ENCODE peak calls at places on chromosome 19, in eight cellular contexts. H is adrenal gland, C is stomach, O is A549, Y is HCT116, U is uterus, V is prostate gland, J is breast epithelium. A is an unnamed sample.

GRCh38 chr19:17847538-17848366 is at the start of gene JAK3:
- DNase-seq in H (peak), C (peak), O (no peak), Y (no peak), U (no peak), V (no peak), J (no peak), A (peak)

GRCh38 chr19:50626011-50626410 is 13.7 kb downstream of the SYT3 start:
- DNase-seq in H (no peak), C (no peak), O (no peak), Y (no peak), U (no peak), V (no peak), J (no peak), A (no peak)

GRCh38 chr19:44717603-44718002 is 18.7 kb downstream of the CEACAM16 start:
- DNase-seq in H (no peak), C (no peak), O (no peak), Y (no peak), U (no peak), V (no peak), J (no peak), A (no peak)

GRCh38 chr19:45924891-45925447 is 10.4 kb upstream of the NANOS2 start:
- DNase-seq in H (no peak), C (no peak), O (no peak), Y (peak), U (no peak), V (no peak), J (no peak), A (no peak)

GRCh38 chr19:40596608-40597328 is 4.4 kb upstream of the LTBP4 start:
- DNase-seq in H (peak), C (peak), O (peak), Y (peak), U (peak), V (no peak), J (no peak), A (peak)

GRCh38 chr19:7852851-7853759 is 21.1 kb downstream of the PRR36 start:
- DNase-seq in H (peak), C (peak), O (peak), Y (peak), U (peak), V (peak), J (peak), A (peak)

GRCh38 chr19:4555657-4556561 is 3.6 kb downstream of the SEMA6B start:
- DNase-seq in H (no peak), C (no peak), O (peak), Y (peak), U (no peak), V (no peak), J (no peak), A (no peak)

GRCh38 chr19:15124572-15125231 is 17.5 kb downstream of the SYDE1 start:
- DNase-seq in H (no peak), C (peak), O (no peak), Y (no peak), U (no peak), V (peak), J (no peak), A (no peak)

GRCh38 chr19:48329167-48329891 is 4.0 kb downstream of the EMP3 start:
- DNase-seq in H (peak), C (no peak), O (no peak), Y (no peak), U (peak), V (no peak), J (no peak), A (no peak)

GRCh38 chr19:53467503-53468262 is at the start of gene ZNF813:
- DNase-seq in H (peak), C (peak), O (peak), Y (no peak), U (peak), V (peak), J (peak), A (peak)

GRCh38 chr19:8145969-8146368 is 3.4 kb downstream of the FBN3 start:
- DNase-seq in H (no peak), C (no peak), O (no peak), Y (no peak), U (no peak), V (no peak), J (no peak), A (no peak)

GRCh38 chr19:10699650-10700335 is 1.4 kb upstream of the QTRT1 start:
- DNase-seq in H (peak), C (peak), O (peak), Y (peak), U (no peak), V (peak), J (no peak), A (no peak)

GRCh38 chr19:45985321-45985720 is 9.9 kb upstream of the CCDC61 start:
- DNase-seq in H (no peak), C (no peak), O (no peak), Y (no peak), U (no peak), V (no peak), J (no peak), A (no peak)

GRCh38 chr19:47790398-47790814 is 11.9 kb downstream of the SELENOW start:
- DNase-seq in H (peak), C (peak), O (peak), Y (peak), U (peak), V (peak), J (peak), A (peak)

GRCh38 chr19:55252760-55253159 is 6.1 kb downstream of the PPP6R1 start:
- DNase-seq in H (no peak), C (no peak), O (no peak), Y (no peak), U (no peak), V (no peak), J (no peak), A (no peak)

GRCh38 chr19:55255618-55256423 is 3.0 kb downstream of the PPP6R1 start:
- DNase-seq in H (peak), C (peak), O (peak), Y (no peak), U (no peak), V (no peak), J (no peak), A (no peak)

GRCh38 chr19:55253264-55253663 is 5.6 kb downstream of the PPP6R1 start:
- DNase-seq in H (no peak), C (no peak), O (no peak), Y (no peak), U (no peak), V (no peak), J (no peak), A (no peak)

GRCh38 chr19:55253842-55254624 is 4.8 kb downstream of the PPP6R1 start:
- DNase-seq in H (peak), C (peak), O (no peak), Y (no peak), U (no peak), V (no peak), J (no peak), A (no peak)

GRCh38 chr19:55254625-55254977 is 4.2 kb downstream of the PPP6R1 start:
- DNase-seq in H (no peak), C (no peak), O (no peak), Y (no peak), U (no peak), V (no peak), J (no peak), A (no peak)
- H3K4me3 ChIP-seq in H (no peak), C (peak), O (no peak), Y (no peak), U (no peak), V (no peak), J (peak), A (peak)

GRCh38 chr19:43675906-43676305 is 5.9 kb upstream of the PLAUR start:
- DNase-seq in H (no peak), C (no peak), O (no peak), Y (no peak), U (no peak), V (no peak), J (no peak), A (no peak)

GRCh38 chr19:43675269-43675879 is 5.4 kb upstream of the PLAUR start:
- DNase-seq in H (no peak), C (peak), O (peak), Y (peak), U (no peak), V (peak), J (peak), A (no peak)

GRCh38 chr19:43673702-43674629 is 4.0 kb upstream of the PLAUR start:
- DNase-seq in H (peak), C (no peak), O (no peak), Y (no peak), U (no peak), V (no peak), J (no peak), A (no peak)

GRCh38 chr19:43672061-43672679 is 2.2 kb upstream of the PLAUR start:
- DNase-seq in H (no peak), C (no peak), O (no peak), Y (no peak), U (no peak), V (no peak), J (no peak), A (no peak)

DNA sequence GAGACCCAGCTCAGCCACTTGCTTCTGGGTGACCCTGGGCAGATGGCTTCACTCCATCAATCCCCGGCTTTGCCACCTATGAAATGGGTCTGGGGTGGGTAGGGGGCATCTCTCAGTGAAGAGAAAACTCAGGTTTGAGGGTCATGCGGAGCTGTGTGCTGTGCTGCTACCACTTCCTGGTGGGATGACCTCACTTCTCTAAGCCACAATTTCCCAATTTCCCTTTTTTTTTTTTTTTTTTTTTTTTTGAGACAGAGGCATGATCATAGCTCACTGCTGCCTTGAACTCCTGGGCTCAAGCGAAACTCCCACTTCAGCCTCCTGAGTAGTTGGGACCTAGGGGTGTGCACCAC is 4.6 kb upstream of the PLAUR start:
- DNase-seq in H (no peak), C (no peak), O (no peak), Y (no peak), U (no peak), V (no peak), J (no peak), A (no peak)
- H3K27ac ChIP-seq in H (peak), C (peak), O (peak), Y (peak), U (no peak), V (no peak), J (peak), A (no peak)

DNA sequence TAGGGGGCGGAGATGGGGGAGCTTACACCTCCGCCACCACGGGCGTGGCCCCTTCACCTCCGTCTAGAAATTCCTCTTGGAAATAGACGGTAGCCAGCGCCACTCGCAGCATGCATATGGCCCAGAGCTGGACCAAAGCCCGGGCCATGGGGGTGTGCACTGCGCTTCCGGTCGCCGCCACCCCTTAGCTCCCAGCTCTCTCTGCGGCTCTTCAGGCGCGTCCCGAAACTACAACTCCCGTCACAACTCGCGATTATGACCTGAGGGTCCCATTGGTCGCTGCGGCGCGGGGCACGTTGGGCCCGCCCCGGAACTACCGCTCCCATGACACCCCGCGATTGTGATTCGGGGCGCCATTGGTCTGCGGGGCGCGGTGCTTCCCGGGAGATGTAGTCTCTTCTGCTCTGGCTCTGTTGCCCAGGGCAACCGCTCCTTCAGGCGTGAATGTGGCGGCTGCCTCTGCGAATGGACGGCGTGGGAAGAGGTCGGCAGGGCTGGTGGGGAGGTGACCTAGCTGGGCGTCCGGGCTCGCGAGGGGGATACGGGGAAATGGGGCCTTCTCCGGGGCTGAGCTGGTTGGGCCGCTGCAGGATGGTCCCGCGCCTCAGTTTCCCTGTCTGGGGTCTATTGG is at the start of the genes C19orf44 and CALR3:
- DNase-seq in H (peak), C (peak), O (peak), Y (peak), U (peak), V (peak), J (peak), A (peak)
- TF ChIP-seq POLR2A in H (no peak), C (no peak), O (peak), Y (peak), U (peak), V (peak), J (no peak), A (no peak)

DNA sequence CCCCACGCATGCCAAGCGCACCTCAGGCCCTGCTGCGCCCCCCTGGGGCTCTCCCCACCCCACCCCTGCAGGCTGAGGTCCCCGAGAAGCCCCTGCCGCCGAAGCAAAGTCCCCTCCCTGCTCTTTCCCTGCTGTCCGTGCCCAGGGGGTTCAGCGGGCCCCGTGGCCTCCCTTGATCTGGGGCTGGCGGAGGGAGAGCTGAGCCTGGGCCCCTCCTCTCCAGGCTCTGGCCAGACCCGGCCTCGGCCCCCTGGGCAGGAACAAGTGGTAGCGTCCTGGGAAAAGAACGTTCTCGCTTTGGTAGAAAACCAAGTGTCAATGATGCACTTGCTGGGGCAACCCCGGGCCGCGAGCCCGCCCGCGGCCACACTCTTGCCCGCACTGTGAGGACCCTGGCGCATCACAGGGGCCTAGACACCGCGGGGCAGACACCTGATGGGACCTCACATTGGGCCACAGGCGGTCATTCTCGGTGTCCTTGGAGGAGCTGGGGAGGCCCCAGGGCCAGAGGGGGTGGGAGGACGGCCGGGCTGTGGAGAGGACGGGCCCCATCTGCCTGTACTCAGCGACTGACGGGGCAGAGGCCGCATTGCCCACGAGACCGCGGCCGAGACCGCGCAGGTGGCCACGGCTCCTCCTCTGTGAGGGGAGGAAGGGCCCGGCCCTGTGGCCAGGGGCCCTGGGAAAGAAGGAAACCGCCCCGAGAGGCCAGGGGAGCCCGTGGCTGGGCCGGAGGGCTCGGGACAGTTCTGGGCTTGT is 29.0 kb downstream of the GPX4 start:
- DNase-seq in H (no peak), C (no peak), O (no peak), Y (no peak), U (no peak), V (no peak), J (no peak), A (no peak)
- H3K4me3 ChIP-seq in H (no peak), C (peak), O (no peak), Y (no peak), U (peak), V (peak), J (peak), A (peak)

GRCh38 chr19:55494172-55494761 is 6.0 kb downstream of the SSC5D start:
- DNase-seq in H (peak), C (no peak), O (no peak), Y (no peak), U (peak), V (no peak), J (no peak), A (peak)

GRCh38 chr19:55492362-55492944 is 4.2 kb downstream of the SSC5D start:
- DNase-seq in H (no peak), C (no peak), O (no peak), Y (no peak), U (peak), V (no peak), J (no peak), A (no peak)

GRCh38 chr19:55491546-55492360 is 3.5 kb downstream of the SSC5D start:
- DNase-seq in H (no peak), C (no peak), O (no peak), Y (no peak), U (peak), V (no peak), J (no peak), A (no peak)

GRCh38 chr19:55493650-55494171 is 5.5 kb downstream of the SSC5D start:
- DNase-seq in H (no peak), C (no peak), O (no peak), Y (no peak), U (peak), V (no peak), J (no peak), A (no peak)

GRCh38 chr19:55493052-55493649 is 4.9 kb downstream of the SSC5D start:
- DNase-seq in H (no peak), C (no peak), O (no peak), Y (no peak), U (peak), V (no peak), J (no peak), A (peak)
- H3K27ac ChIP-seq in H (peak), C (peak), O (no peak), Y (no peak), U (peak), V (no peak), J (peak), A (peak)

DNA sequence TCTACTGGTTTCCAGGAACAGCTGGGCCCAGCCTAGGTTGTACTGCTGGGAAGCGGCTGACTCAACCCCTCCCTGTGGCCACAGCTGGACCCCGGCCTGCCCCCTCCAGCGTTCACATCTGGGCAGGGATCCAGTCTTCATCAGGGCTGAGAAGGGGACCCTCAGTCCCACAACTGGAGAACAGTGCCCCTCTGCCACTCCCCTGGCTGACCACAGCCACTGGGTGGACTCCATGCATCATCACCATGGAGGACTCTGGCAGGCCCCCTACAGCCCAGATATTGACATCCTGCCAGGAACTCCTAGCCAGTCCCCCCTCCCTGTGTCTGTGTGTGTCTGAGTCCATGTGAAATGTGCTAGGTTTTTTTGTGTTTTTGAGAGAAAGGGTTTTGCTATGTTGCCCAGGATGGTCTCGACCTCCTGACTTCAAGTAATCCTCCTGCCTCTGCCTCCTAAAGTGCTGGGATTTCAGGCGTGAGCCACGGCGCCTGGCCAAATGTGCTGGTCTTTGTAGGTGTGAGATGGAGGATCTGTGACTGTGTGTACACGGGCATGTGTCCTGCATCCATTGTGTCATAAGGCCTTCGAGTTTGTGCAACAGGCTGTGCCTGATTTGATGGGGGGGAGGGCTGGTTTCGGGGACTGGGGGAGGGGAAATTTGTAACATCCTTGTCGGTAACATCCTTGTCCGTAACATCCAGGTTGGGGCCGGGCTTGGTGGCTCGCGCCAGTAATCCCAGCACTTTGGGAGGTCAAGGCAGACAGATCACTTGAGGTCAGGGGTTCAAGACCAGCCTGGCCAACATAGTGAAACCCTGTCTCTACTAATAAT is 4.0 kb upstream of the HOOK2 start:
- DNase-seq in H (peak), C (no peak), O (no peak), Y (no peak), U (peak), V (no peak), J (no peak), A (peak)
- TF ChIP-seq POLR2A in H (no peak), C (no peak), O (no peak), Y (no peak), U (peak), V (no peak), J (no peak), A (no peak)

A was measured in heart left ventricle.